ENCODE peak calls at places on chromosome 7, in six cellular contexts. One of them, this sample, is unnamed.

GRCh38 chr7:95303501-95303900 is 20.8 kb downstream of the PON1 start:
- DNase-seq in RWPE1: no peak
- DNase-seq in LoVo: no peak
- DNase-seq in effector memory CD8-positive, alpha-beta T cell: no peak
- DNase-seq in CD4-positive, alpha-beta T cell: no peak
- DNase-seq in activated CD4-positive, alpha-beta T cell treated with anti-CD3 and anti-CD28 coated beads for 24 hours: no peak
- DNase-seq in this sample: no peak

GRCh38 chr7:19269301-19269700 is 124.1 kb upstream of the FERD3L start:
- DNase-seq in CD4-positive, alpha-beta T cell: no peak
- DNase-seq in effector memory CD8-positive, alpha-beta T cell: no peak
- DNase-seq in activated CD4-positive, alpha-beta T cell treated with anti-CD3 and anti-CD28 coated beads for 24 hours: no peak
- DNase-seq in RWPE1: no peak
- DNase-seq in LoVo: no peak
- DNase-seq in this sample: no peak

GRCh38 chr7:66591801-66592596 is 36.7 kb upstream of the KCTD7 start:
- DNase-seq in LoVo: peak
- DNase-seq in CD4-positive, alpha-beta T cell: peak
- DNase-seq in RWPE1: peak
- DNase-seq in effector memory CD8-positive, alpha-beta T cell: peak
- DNase-seq in activated CD4-positive, alpha-beta T cell treated with anti-CD3 and anti-CD28 coated beads for 24 hours: peak
- DNase-seq in this sample: peak

GRCh38 chr7:93935112-93935511 is 13.6 kb downstream of the GNG11 start:
- DNase-seq in RWPE1: no peak
- DNase-seq in LoVo: no peak
- DNase-seq in activated CD4-positive, alpha-beta T cell treated with anti-CD3 and anti-CD28 coated beads for 24 hours: no peak
- DNase-seq in CD4-positive, alpha-beta T cell: no peak
- DNase-seq in effector memory CD8-positive, alpha-beta T cell: no peak
- DNase-seq in this sample: no peak

GRCh38 chr7:73314271-73314670 is 5.6 kb upstream of the NSUN5 start:
- DNase-seq in CD4-positive, alpha-beta T cell: no peak
- DNase-seq in effector memory CD8-positive, alpha-beta T cell: no peak
- DNase-seq in LoVo: no peak
- DNase-seq in RWPE1: no peak
- DNase-seq in activated CD4-positive, alpha-beta T cell treated with anti-CD3 and anti-CD28 coated beads for 24 hours: no peak
- DNase-seq in this sample: no peak

GRCh38 chr7:70480913-70481579 is 650.9 kb upstream of the GALNT17 start:
- DNase-seq in RWPE1: peak
- DNase-seq in activated CD4-positive, alpha-beta T cell treated with anti-CD3 and anti-CD28 coated beads for 24 hours: no peak
- DNase-seq in LoVo: no peak
- DNase-seq in effector memory CD8-positive, alpha-beta T cell: no peak
- DNase-seq in CD4-positive, alpha-beta T cell: no peak
- DNase-seq in this sample: no peak

GRCh38 chr7:149229526-149229925 is 9.9 kb upstream of the ZNF212 start:
- DNase-seq in RWPE1: no peak
- DNase-seq in effector memory CD8-positive, alpha-beta T cell: no peak
- DNase-seq in LoVo: peak
- DNase-seq in activated CD4-positive, alpha-beta T cell treated with anti-CD3 and anti-CD28 coated beads for 24 hours: no peak
- DNase-seq in CD4-positive, alpha-beta T cell: no peak
- DNase-seq in this sample: no peak

GRCh38 chr7:143003393-143004051 is 23.4 kb downstream of the OR9A2 start:
- DNase-seq in effector memory CD8-positive, alpha-beta T cell: peak
- DNase-seq in RWPE1: peak
- DNase-seq in CD4-positive, alpha-beta T cell: peak
- DNase-seq in LoVo: peak
- DNase-seq in activated CD4-positive, alpha-beta T cell treated with anti-CD3 and anti-CD28 coated beads for 24 hours: peak
- DNase-seq in this sample: no peak

GRCh38 chr7:12210179-12211053 is 678 bp upstream of the TMEM106B start:
- DNase-seq in LoVo: peak
- DNase-seq in activated CD4-positive, alpha-beta T cell treated with anti-CD3 and anti-CD28 coated beads for 24 hours: no peak
- DNase-seq in RWPE1: peak
- DNase-seq in effector memory CD8-positive, alpha-beta T cell: no peak
- DNase-seq in CD4-positive, alpha-beta T cell: no peak
- DNase-seq in this sample: no peak

GRCh38 chr7:45092100-45092930 is 3.5 kb upstream of the NACAD start:
- DNase-seq in activated CD4-positive, alpha-beta T cell treated with anti-CD3 and anti-CD28 coated beads for 24 hours: no peak
- DNase-seq in RWPE1: peak
- DNase-seq in effector memory CD8-positive, alpha-beta T cell: no peak
- DNase-seq in CD4-positive, alpha-beta T cell: no peak
- DNase-seq in LoVo: peak
- DNase-seq in this sample: no peak

GRCh38 chr7:18429547-18429946 is 66.0 kb upstream of the HDAC9 start:
- DNase-seq in RWPE1: peak
- DNase-seq in LoVo: no peak
- DNase-seq in activated CD4-positive, alpha-beta T cell treated with anti-CD3 and anti-CD28 coated beads for 24 hours: no peak
- DNase-seq in effector memory CD8-positive, alpha-beta T cell: no peak
- DNase-seq in CD4-positive, alpha-beta T cell: no peak
- DNase-seq in this sample: no peak

GRCh38 chr7:141113131-141113530 is 39.3 kb downstream of the TMEM178B start:
- DNase-seq in activated CD4-positive, alpha-beta T cell treated with anti-CD3 and anti-CD28 coated beads for 24 hours: no peak
- DNase-seq in CD4-positive, alpha-beta T cell: no peak
- DNase-seq in effector memory CD8-positive, alpha-beta T cell: no peak
- DNase-seq in LoVo: no peak
- DNase-seq in RWPE1: no peak
- DNase-seq in this sample: no peak

GRCh38 chr7:151626422-151627115 is 106.9 kb upstream of the RHEB start:
- DNase-seq in LoVo: peak
- DNase-seq in RWPE1: no peak
- DNase-seq in CD4-positive, alpha-beta T cell: peak
- DNase-seq in activated CD4-positive, alpha-beta T cell treated with anti-CD3 and anti-CD28 coated beads for 24 hours: no peak
- DNase-seq in effector memory CD8-positive, alpha-beta T cell: no peak
- DNase-seq in this sample: no peak

GRCh38 chr7:90313908-90314307 is 7.2 kb downstream of the FAM237B start:
- DNase-seq in RWPE1: no peak
- DNase-seq in activated CD4-positive, alpha-beta T cell treated with anti-CD3 and anti-CD28 coated beads for 24 hours: no peak
- DNase-seq in LoVo: no peak
- DNase-seq in effector memory CD8-positive, alpha-beta T cell: no peak
- DNase-seq in CD4-positive, alpha-beta T cell: no peak
- DNase-seq in this sample: no peak

GRCh38 chr7:77426521-77427051 is 10.4 kb upstream of the GSAP start:
- DNase-seq in activated CD4-positive, alpha-beta T cell treated with anti-CD3 and anti-CD28 coated beads for 24 hours: no peak
- DNase-seq in LoVo: no peak
- DNase-seq in effector memory CD8-positive, alpha-beta T cell: no peak
- DNase-seq in RWPE1: no peak
- DNase-seq in CD4-positive, alpha-beta T cell: no peak
- DNase-seq in this sample: no peak

GRCh38 chr7:115933463-115933862 is 97.1 kb downstream of the TFEC start:
- DNase-seq in LoVo: no peak
- DNase-seq in RWPE1: no peak
- DNase-seq in effector memory CD8-positive, alpha-beta T cell: no peak
- DNase-seq in CD4-positive, alpha-beta T cell: no peak
- DNase-seq in activated CD4-positive, alpha-beta T cell treated with anti-CD3 and anti-CD28 coated beads for 24 hours: no peak
- DNase-seq in this sample: no peak

GRCh38 chr7:42495251-42495650 is 258.2 kb upstream of the GLI3 start:
- DNase-seq in RWPE1: no peak
- DNase-seq in activated CD4-positive, alpha-beta T cell treated with anti-CD3 and anti-CD28 coated beads for 24 hours: no peak
- DNase-seq in CD4-positive, alpha-beta T cell: no peak
- DNase-seq in effector memory CD8-positive, alpha-beta T cell: no peak
- DNase-seq in LoVo: no peak
- DNase-seq in this sample: no peak

GRCh38 chr7:5423844-5424688 is 432 bp upstream of the TNRC18 start:
- DNase-seq in effector memory CD8-positive, alpha-beta T cell: no peak
- DNase-seq in CD4-positive, alpha-beta T cell: peak
- DNase-seq in RWPE1: peak
- DNase-seq in LoVo: peak
- DNase-seq in activated CD4-positive, alpha-beta T cell treated with anti-CD3 and anti-CD28 coated beads for 24 hours: no peak
- DNase-seq in this sample: peak

GRCh38 chr7:151784843-151785680 is 91.9 kb downstream of the PRKAG2 start:
- DNase-seq in effector memory CD8-positive, alpha-beta T cell: no peak
- DNase-seq in RWPE1: no peak
- DNase-seq in LoVo: no peak
- DNase-seq in activated CD4-positive, alpha-beta T cell treated with anti-CD3 and anti-CD28 coated beads for 24 hours: no peak
- DNase-seq in CD4-positive, alpha-beta T cell: no peak
- DNase-seq in this sample: no peak

GRCh38 chr7:11642841-11643240 is 189.2 kb downstream of the THSD7A start:
- DNase-seq in CD4-positive, alpha-beta T cell: no peak
- DNase-seq in activated CD4-positive, alpha-beta T cell treated with anti-CD3 and anti-CD28 coated beads for 24 hours: no peak
- DNase-seq in RWPE1: no peak
- DNase-seq in effector memory CD8-positive, alpha-beta T cell: no peak
- DNase-seq in LoVo: no peak
- DNase-seq in this sample: no peak

GRCh38 chr7:25857376-25858067 is 294.5 kb upstream of the NFE2L3 start:
- DNase-seq in RWPE1: peak
- DNase-seq in effector memory CD8-positive, alpha-beta T cell: no peak
- DNase-seq in LoVo: peak
- DNase-seq in CD4-positive, alpha-beta T cell: no peak
- DNase-seq in activated CD4-positive, alpha-beta T cell treated with anti-CD3 and anti-CD28 coated beads for 24 hours: no peak
- DNase-seq in this sample: no peak

GRCh38 chr7:37342665-37343471 is 105.8 kb downstream of the ELMO1 start:
- DNase-seq in CD4-positive, alpha-beta T cell: peak
- DNase-seq in LoVo: no peak
- DNase-seq in activated CD4-positive, alpha-beta T cell treated with anti-CD3 and anti-CD28 coated beads for 24 hours: peak
- DNase-seq in RWPE1: no peak
- DNase-seq in effector memory CD8-positive, alpha-beta T cell: peak
- DNase-seq in this sample: no peak

GRCh38 chr7:122544463-122544862 is 154.5 kb downstream of the RNF133 start:
- DNase-seq in CD4-positive, alpha-beta T cell: no peak
- DNase-seq in RWPE1: no peak
- DNase-seq in LoVo: no peak
- DNase-seq in effector memory CD8-positive, alpha-beta T cell: no peak
- DNase-seq in activated CD4-positive, alpha-beta T cell treated with anti-CD3 and anti-CD28 coated beads for 24 hours: no peak
- DNase-seq in this sample: no peak

GRCh38 chr7:100829150-100829716 is 1.9 kb upstream of the EPHB4 start:
- DNase-seq in LoVo: no peak
- DNase-seq in effector memory CD8-positive, alpha-beta T cell: no peak
- DNase-seq in RWPE1: no peak
- DNase-seq in activated CD4-positive, alpha-beta T cell treated with anti-CD3 and anti-CD28 coated beads for 24 hours: no peak
- DNase-seq in CD4-positive, alpha-beta T cell: no peak
- DNase-seq in this sample: peak

GRCh38 chr7:144513332-144513731 is 109.8 kb upstream of the NOBOX start:
- DNase-seq in RWPE1: peak
- DNase-seq in CD4-positive, alpha-beta T cell: no peak
- DNase-seq in activated CD4-positive, alpha-beta T cell treated with anti-CD3 and anti-CD28 coated beads for 24 hours: no peak
- DNase-seq in LoVo: no peak
- DNase-seq in effector memory CD8-positive, alpha-beta T cell: no peak
- DNase-seq in this sample: no peak

GRCh38 chr7:74306737-74307469 is 17.7 kb downstream of the CLIP2 start:
- DNase-seq in activated CD4-positive, alpha-beta T cell treated with anti-CD3 and anti-CD28 coated beads for 24 hours: no peak
- DNase-seq in CD4-positive, alpha-beta T cell: no peak
- DNase-seq in effector memory CD8-positive, alpha-beta T cell: no peak
- DNase-seq in LoVo: no peak
- DNase-seq in RWPE1: peak
- DNase-seq in this sample: no peak

GRCh38 chr7:154640266-154640865 is 362.6 kb downstream of the PAXIP1 start:
- DNase-seq in RWPE1: no peak
- DNase-seq in LoVo: no peak
- DNase-seq in effector memory CD8-positive, alpha-beta T cell: no peak
- DNase-seq in activated CD4-positive, alpha-beta T cell treated with anti-CD3 and anti-CD28 coated beads for 24 hours: no peak
- DNase-seq in CD4-positive, alpha-beta T cell: no peak
- DNase-seq in this sample: no peak

GRCh38 chr7:75734586-75735047 is 4.1 kb downstream of the HIP1 start:
- DNase-seq in LoVo: no peak
- DNase-seq in RWPE1: no peak
- DNase-seq in activated CD4-positive, alpha-beta T cell treated with anti-CD3 and anti-CD28 coated beads for 24 hours: no peak
- DNase-seq in effector memory CD8-positive, alpha-beta T cell: no peak
- DNase-seq in CD4-positive, alpha-beta T cell: no peak
- DNase-seq in this sample: no peak

GRCh38 chr7:75920431-75921161 is 5.6 kb downstream of the POR start:
- DNase-seq in CD4-positive, alpha-beta T cell: peak
- DNase-seq in RWPE1: no peak
- DNase-seq in effector memory CD8-positive, alpha-beta T cell: no peak
- DNase-seq in LoVo: peak
- DNase-seq in activated CD4-positive, alpha-beta T cell treated with anti-CD3 and anti-CD28 coated beads for 24 hours: no peak
- DNase-seq in this sample: no peak

This sample was measured in D721Med.